ENCODE peak calls at places on chromosomes 13 and 19, in six cellular contexts. G, Z, Y, K, C and A are unnamed samples.

GRCh38 chr19:45467115-45467455 is 711 bp upstream of the FOSB start:
- DNase-seq in G (no peak), Z (peak), Y (no peak), K (no peak), C (no peak), A (no peak)

GRCh38 chr19:45075215-45076028 is 856 bp downstream of the ZNF296 start:
- DNase-seq in G (peak), Z (peak), Y (peak), K (peak), C (peak), A (peak)

GRCh38 chr13:52127783-52128702 is 830 bp downstream of the NEK5 start:
- DNase-seq in G (no peak), Z (peak), Y (peak), K (peak), C (peak), A (peak)

GRCh38 chr19:952680-953500 is 27.1 kb downstream of the ARID3A start:
- DNase-seq in G (no peak), Z (no peak), Y (peak), K (no peak), C (no peak), A (no peak)

GRCh38 chr13:80338781-80339577 is 1.9 kb downstream of the SPRY2 start:
- DNase-seq in G (peak), Z (peak), Y (peak), K (peak), C (no peak), A (peak)

GRCh38 chr13:79226250-79226649 is 179.8 kb downstream of the RBM26 start:
- DNase-seq in G (no peak), Z (no peak), Y (no peak), K (no peak), C (no peak), A (no peak)

GRCh38 chr13:31957772-31958171 is 73.8 kb upstream of the FRY start:
- DNase-seq in G (no peak), Z (no peak), Y (no peak), K (peak), C (no peak), A (no peak)

GRCh38 chr13:27112006-27112405 is 59.6 kb downstream of the USP12 start:
- DNase-seq in G (no peak), Z (no peak), Y (no peak), K (no peak), C (no peak), A (no peak)

GRCh38 chr13:51684076-51684475 is 99.8 kb downstream of the WDFY2 start:
- DNase-seq in G (no peak), Z (peak), Y (no peak), K (no peak), C (no peak), A (no peak)

GRCh38 chr13:113559061-113559460 is 25.5 kb upstream of the TFDP1 start:
- DNase-seq in G (no peak), Z (no peak), Y (no peak), K (no peak), C (no peak), A (no peak)

GRCh38 chr19:11598103-11598483 is 810 bp downstream of the ZNF627 start:
- DNase-seq in G (no peak), Z (peak), Y (no peak), K (no peak), C (no peak), A (no peak)

GRCh38 chr19:11596156-11596555 is 1.1 kb upstream of the ZNF627 start:
- DNase-seq in G (no peak), Z (no peak), Y (no peak), K (no peak), C (no peak), A (no peak)

GRCh38 chr19:11597202-11598102 is at the start of gene ZNF627:
- DNase-seq in G (peak), Z (peak), Y (peak), K (peak), C (peak), A (peak)

GRCh38 chr19:11598746-11599145 is 1.5 kb downstream of the ZNF627 start:
- DNase-seq in G (no peak), Z (no peak), Y (no peak), K (no peak), C (no peak), A (no peak)

DNA sequence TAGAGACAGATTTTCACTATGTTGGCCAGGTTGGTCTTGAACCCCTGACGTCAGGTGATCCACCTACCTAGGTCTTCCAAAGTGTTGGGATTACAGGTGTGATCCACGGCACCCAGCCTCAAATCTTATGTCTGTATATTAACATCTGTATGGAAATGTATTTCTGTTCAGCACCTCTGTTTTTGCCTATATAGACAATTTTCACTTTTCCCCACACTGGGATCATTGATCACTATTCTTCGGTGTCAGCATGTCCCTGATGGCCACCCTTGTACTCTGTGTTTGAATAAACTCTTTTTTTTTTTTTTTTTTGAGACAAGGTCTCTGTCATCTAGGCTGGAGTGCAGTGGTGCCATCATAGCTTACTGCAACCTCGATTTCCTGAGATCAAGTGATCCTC is 3.2 kb upstream of the ZNF627 start:
- DNase-seq in G (no peak), Z (no peak), Y (no peak), K (no peak), C (no peak), A (no peak)
- TF ChIP-seq CTCF in G (no peak), Z (no peak), Y (no peak), K (no peak), C (no peak), A (no peak)

GRCh38 chr19:15173746-15174404 is 26.9 kb downstream of the NOTCH3 start:
- DNase-seq in G (no peak), Z (peak), Y (no peak), K (peak), C (no peak), A (no peak)
- TF ChIP-seq CTCF in G (no peak), Z (peak), Y (no peak), K (peak), C (no peak), A (peak)

DNA sequence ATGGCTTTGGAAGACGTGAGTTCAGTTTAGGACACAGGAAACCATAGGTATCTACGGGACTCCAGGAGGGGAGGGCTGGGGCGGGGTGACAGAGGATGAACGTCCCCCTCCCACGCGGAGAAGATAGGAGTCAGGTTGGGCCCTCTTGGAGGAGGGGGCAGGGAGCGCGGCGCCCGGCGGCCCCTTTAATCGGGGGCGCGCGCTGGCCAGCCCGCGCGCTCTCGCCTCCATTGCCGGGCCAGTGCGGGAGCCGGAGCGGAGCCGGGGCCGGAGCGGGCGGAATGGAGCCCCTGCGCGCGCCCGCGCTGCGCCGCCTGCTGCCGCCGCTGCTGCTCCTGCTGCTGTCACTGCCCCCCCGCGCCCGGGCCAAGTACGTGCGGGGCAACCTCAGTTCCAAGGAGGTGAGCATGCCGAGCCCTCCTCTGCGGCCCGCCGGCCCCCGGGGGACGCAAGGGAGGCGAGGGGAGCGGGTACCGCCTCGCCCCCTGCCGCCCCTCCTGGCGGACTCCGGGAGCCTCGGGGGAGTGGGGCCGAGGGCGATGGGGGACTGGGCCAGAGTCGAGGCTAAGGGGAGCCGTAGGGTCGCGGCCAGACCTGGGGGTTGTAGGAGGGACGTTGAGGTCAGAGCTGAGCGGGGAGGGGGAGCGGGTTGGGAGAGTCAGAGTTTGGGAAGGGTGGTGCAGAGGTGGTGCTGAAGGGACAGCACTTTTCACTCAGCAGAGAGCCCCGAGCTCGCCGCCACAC is at the start of gene TMEM145:
- DNase-seq in G (no peak), Z (peak), Y (peak), K (peak), C (no peak), A (peak)
- TF ChIP-seq CTCF in G (no peak), Z (no peak), Y (peak), K (peak), C (no peak), A (peak)

DNA sequence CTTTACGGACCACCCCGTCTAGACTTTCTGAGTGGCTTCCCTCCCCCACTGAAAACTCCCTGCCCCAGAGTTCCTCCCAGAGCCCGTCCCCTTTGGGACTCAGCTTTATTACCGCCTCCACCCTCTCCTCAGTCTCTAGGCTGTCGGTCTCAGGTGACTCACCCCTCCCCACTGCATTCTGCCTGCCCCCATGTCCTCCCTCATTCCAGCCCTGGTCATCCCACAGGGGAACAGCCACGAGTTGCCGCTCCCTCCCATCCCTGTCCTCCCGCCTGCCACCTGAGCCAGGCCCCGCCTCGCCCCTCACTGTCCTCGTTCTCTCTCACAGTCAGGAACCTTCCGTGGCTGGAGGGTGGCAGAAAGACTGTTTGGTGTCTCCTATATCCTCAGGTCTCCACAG is 57.3 kb downstream of the SMARCA4 start:
- DNase-seq in G (no peak), Z (no peak), Y (no peak), K (no peak), C (no peak), A (no peak)
- TF ChIP-seq CTCF in G (no peak), Z (no peak), Y (no peak), K (no peak), C (no peak), A (no peak)